ENCODE peak calls at places on chromosomes 11 and 22, in nine cellular contexts. M is spleen; G is left lung; B is stomach; C is mucosa of descending colon; N is CD8-positive, alpha-beta T cell; R is neural progenitor cell; Q is cardiac muscle cell; J is mammary epithelial cell. I is an unnamed sample. For H3K9me3, the result is how much of the 10 kb centered on the place peaks cover.

GRCh38 chr11:17633987-17634775 is 85.2 kb upstream of the MYOD1 start:
- DNase-seq in M (no peak), G (peak), B (no peak), C (no peak), N (no peak), R (no peak), Q (no peak), J (no peak), I (no peak)

GRCh38 chr11:68872216-68873003 is 30.7 kb upstream of the CPT1A start:
- DNase-seq in M (peak), G (no peak), B (no peak), C (peak), N (no peak), R (no peak), Q (peak), J (no peak), I (no peak)

GRCh38 chr11:75388386-75389275 is 10.7 kb upstream of the RPS3 start:
- DNase-seq in M (peak), G (no peak), B (peak), C (peak), N (peak), R (peak), Q (peak), J (peak), I (peak)

GRCh38 chr11:65262775-65263174 is 1.0 kb downstream of the POLA2 start:
- DNase-seq in M (no peak), G (no peak), B (no peak), C (no peak), N (no peak), R (no peak), Q (no peak), J (no peak), I (no peak)

GRCh38 chr22:37726240-37726887 is 29.5 kb downstream of the TRIOBP start:
- DNase-seq in M (no peak), G (no peak), B (no peak), C (no peak), N (no peak), R (no peak), Q (peak), J (peak), I (no peak)

GRCh38 chr22:27842994-27843431 is 41.5 kb upstream of the MN1 start:
- DNase-seq in M (no peak), G (no peak), B (no peak), C (no peak), N (no peak), R (no peak), Q (no peak), J (no peak), I (no peak)

GRCh38 chr22:25403284-25403606 is 161.2 kb upstream of the GRK3 start:
- DNase-seq in M (no peak), G (no peak), B (no peak), C (no peak), N (no peak), R (no peak), Q (no peak), J (no peak), I (no peak)

GRCh38 chr11:44726278-44727113 is at the start of gene TSPAN18:
- DNase-seq in M (peak), G (no peak), B (no peak), C (peak), N (peak), R (peak), Q (no peak), J (no peak), I (peak)

DNA sequence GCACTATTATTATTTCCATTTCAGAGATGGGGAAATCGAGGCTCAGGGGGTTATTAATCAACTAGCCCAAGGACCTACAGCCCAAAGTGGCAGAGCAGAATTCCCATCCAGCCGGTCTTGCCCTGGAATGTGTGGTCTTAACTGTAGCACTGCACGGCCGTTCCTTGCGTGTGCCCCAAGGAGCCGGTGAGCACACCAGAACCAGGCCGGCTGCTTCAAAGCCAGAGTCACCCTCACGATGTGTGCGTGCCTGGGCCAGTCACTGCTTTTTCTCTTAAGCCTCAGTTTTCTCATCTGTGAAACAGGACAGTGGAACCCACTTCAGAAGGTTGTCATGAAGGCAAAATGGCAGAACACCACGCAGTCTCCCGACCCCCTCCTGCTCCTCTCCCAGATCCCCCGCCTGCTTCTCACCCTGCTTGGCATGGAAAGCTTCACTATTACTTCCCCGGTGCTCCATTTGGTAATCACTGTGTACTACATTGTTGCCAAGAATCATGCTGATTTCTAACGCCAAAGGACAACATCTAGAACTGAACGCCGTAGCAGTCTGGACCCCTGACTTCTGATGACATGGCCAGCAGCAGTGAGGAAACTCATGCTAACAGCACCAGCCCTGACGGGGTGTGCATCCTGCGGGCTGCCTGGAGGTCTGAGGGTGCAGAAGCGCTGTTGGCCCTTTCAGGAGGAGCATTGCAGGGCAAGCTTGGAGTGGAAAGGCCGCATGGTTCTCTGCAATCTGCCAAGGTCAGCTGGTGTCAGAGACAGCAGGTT is 106.8 kb upstream of the B3GAT1 start:
- DNase-seq in M (peak), G (peak), B (no peak), C (no peak), N (no peak), R (no peak), Q (no peak), J (no peak), I (no peak)
- H3K9me3 ChIP-seq in M (under half), G (under half), B (under half), C (under half), N (under half), R (under half), Q (under half), J (under half), I (under half)

DNA sequence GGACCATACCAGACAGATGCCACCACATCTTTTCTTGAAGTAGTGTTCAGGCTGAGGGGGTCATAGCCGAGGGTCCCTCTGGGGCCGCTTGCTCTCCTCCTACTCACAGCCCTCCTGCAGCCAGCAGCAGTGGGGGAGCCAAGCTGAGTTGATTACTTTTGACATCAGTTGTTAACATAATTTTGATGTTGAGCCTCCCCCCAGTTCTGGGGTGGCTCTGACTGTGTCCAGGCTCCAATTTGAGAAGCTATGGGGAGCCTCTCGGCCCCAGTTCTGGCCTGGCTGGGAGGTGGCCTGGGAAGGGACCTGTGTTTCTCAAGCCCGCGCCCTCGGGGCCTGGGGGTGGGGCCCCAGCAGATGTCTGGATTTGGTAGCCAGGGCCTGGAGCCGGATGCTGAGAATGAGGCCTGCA is 48.0 kb downstream of the KCNQ1OT1 start:
- DNase-seq in M (peak), G (peak), B (no peak), C (no peak), N (no peak), R (no peak), Q (no peak), J (no peak), I (no peak)
- H3K9me3 ChIP-seq in M (half or more), G (half or more), B (half or more), C (under half), N (under half), R (under half), Q (under half), J (under half), I (under half)

GRCh38 chr11:50412832-50413231 is 380.2 kb downstream of the OR4C45 start:
- DNase-seq in M (peak), G (peak), B (no peak), C (no peak), N (no peak), R (no peak), Q (no peak), J (no peak), I (no peak)
- H3K9me3 ChIP-seq in M (half or more), G (half or more), B (half or more), C (half or more), N (under half), R (half or more), Q (under half), J (under half), I (under half)

GRCh38 chr22:47591709-47592108 is 829.3 kb downstream of the TBC1D22A start:
- DNase-seq in M (no peak), G (no peak), B (peak), C (no peak), N (no peak), R (no peak), Q (no peak), J (no peak), I (no peak)
- H3K9me3 ChIP-seq in M (under half), G (under half), B (under half), C (under half), N (under half), R (under half), Q (under half), J (half or more), I (under half)

GRCh38 chr11:133719532-133720235 is 125.6 kb downstream of the SPATA19 start:
- DNase-seq in M (no peak), G (no peak), B (no peak), C (no peak), N (no peak), R (no peak), Q (no peak), J (no peak), I (no peak)
- H3K9me3 ChIP-seq in M (under half), G (under half), B (under half), C (under half), N (under half), R (under half), Q (under half), J (under half), I (under half)

GRCh38 chr22:42041784-42042183 is 28.8 kb downstream of the NAGA start:
- DNase-seq in M (no peak), G (no peak), B (no peak), C (no peak), N (no peak), R (no peak), Q (no peak), J (no peak), I (no peak)

GRCh38 chr22:42035256-42035655 is 35.4 kb downstream of the NAGA start:
- DNase-seq in M (no peak), G (no peak), B (no peak), C (no peak), N (no peak), R (no peak), Q (no peak), J (no peak), I (no peak)

GRCh38 chr22:42033263-42034181 is 34.9 kb downstream of the WBP2NL start:
- DNase-seq in M (no peak), G (no peak), B (no peak), C (no peak), N (no peak), R (no peak), Q (no peak), J (no peak), I (no peak)

GRCh38 chr22:42039271-42039670 is 31.3 kb downstream of the NAGA start:
- DNase-seq in M (no peak), G (no peak), B (no peak), C (no peak), N (no peak), R (no peak), Q (no peak), J (peak), I (no peak)
- H3K9me3 ChIP-seq in M (under half), G (under half), B (under half), C (under half), N (under half), R (under half), Q (under half), J (under half), I (under half)

GRCh38 chr11:2649400-2649799 is 50.4 kb downstream of the KCNQ1OT1 start:
- DNase-seq in M (no peak), G (no peak), B (no peak), C (no peak), N (no peak), R (no peak), Q (no peak), J (no peak), I (no peak)

GRCh38 chr11:2649848-2650247 is 49.9 kb downstream of the KCNQ1OT1 start:
- DNase-seq in M (no peak), G (no peak), B (no peak), C (no peak), N (no peak), R (no peak), Q (no peak), J (no peak), I (no peak)

GRCh38 chr11:2645779-2646118 is 54.0 kb downstream of the KCNQ1OT1 start:
- DNase-seq in M (no peak), G (no peak), B (no peak), C (no peak), N (no peak), R (no peak), Q (no peak), J (no peak), I (no peak)

GRCh38 chr11:2647167-2647566 is 52.6 kb downstream of the KCNQ1OT1 start:
- DNase-seq in M (no peak), G (no peak), B (no peak), C (no peak), N (no peak), R (no peak), Q (no peak), J (no peak), I (no peak)

DNA sequence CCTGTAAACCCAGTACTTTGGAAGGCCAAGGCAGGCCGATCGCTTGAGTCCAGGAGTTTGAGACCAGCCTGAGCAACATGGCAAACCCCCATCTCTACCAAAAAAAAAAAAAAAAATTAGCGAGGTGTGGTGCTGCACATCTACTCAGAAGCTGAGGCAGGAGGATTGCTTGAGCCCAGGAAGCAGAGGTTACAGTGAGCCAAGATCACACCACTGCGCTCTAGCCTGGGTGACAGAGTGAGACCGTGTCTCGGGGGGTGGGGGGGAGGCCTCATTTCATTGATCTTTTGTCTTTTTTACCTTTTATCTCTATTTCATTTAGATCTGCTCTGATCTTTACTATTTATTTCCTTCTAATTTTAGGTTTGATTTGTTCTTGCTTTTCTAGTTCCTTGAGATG is 51.8 kb downstream of the KCNQ1OT1 start:
- DNase-seq in M (no peak), G (no peak), B (no peak), C (no peak), N (no peak), R (no peak), Q (no peak), J (no peak), I (no peak)
- H3K9me3 ChIP-seq in M (half or more), G (half or more), B (half or more), C (half or more), N (under half), R (under half), Q (under half), J (under half), I (under half)

I was measured in T-helper 17 cell.